ENCODE peak calls at places on chromosomes 11 and 22, in eight cellular contexts. S, K, R, Z, C, U, P and M are unnamed samples.

GRCh38 chr11:29707924-29708323 is 308.9 kb downstream of the KCNA4 start:
- DNase-seq in U (no peak), R (no peak), P (no peak), Z (no peak), K (no peak), S (no peak), C (no peak), M (no peak)

GRCh38 chr22:38996105-38996504 is 14.0 kb downstream of the APOBEC3B start:
- DNase-seq in K (no peak), P (no peak), S (no peak), Z (no peak), R (no peak), U (no peak), C (no peak), M (no peak)

GRCh38 chr11:72781313-72782080 is 12.3 kb downstream of the STARD10 start:
- DNase-seq in K (peak), P (peak), S (no peak), C (no peak), Z (no peak), U (no peak), R (peak), M (no peak)

GRCh38 chr11:78961186-78961782 is 386.6 kb upstream of the NARS2 start:
- DNase-seq in S (peak), U (no peak), P (no peak), K (no peak), C (no peak), Z (no peak), R (peak), M (peak)

GRCh38 chr11:62889126-62889483 is 8.4 kb downstream of the SLC3A2 start:
- DNase-seq in R (no peak), Z (no peak), C (no peak), K (no peak), P (no peak), U (no peak), S (no peak), M (no peak)

GRCh38 chr11:10310301-10310841 is 5.5 kb downstream of the ADM start:
- DNase-seq in U (no peak), R (no peak), C (peak), Z (no peak), K (no peak), P (no peak), S (peak), M (no peak)

GRCh38 chr11:106087815-106088435 is 10.5 kb downstream of the AASDHPPT start:
- DNase-seq in Z (no peak), U (no peak), C (peak), P (peak), R (peak), S (peak), K (no peak), M (no peak)

GRCh38 chr11:44681698-44682097 is 45.1 kb upstream of the TSPAN18 start:
- DNase-seq in R (no peak), P (no peak), C (peak), S (no peak), Z (no peak), U (no peak), K (no peak), M (no peak)

GRCh38 chr11:130369141-130369691 is 54.5 kb upstream of the ZBTB44 start:
- DNase-seq in P (no peak), U (no peak), C (no peak), K (no peak), Z (no peak), S (no peak), R (no peak), M (no peak)

GRCh38 chr22:45865561-45866397 is 111.2 kb downstream of the WNT7B start:
- DNase-seq in U (peak), C (no peak), K (no peak), S (no peak), P (no peak), R (no peak), Z (no peak), M (no peak)

GRCh38 chr11:131111775-131112174 is 195.5 kb upstream of the SNX19 start:
- DNase-seq in C (no peak), K (no peak), U (no peak), Z (no peak), R (no peak), P (no peak), S (no peak), M (no peak)

GRCh38 chr11:119370486-119371046 is 10.9 kb downstream of the USP2 start:
- DNase-seq in U (no peak), S (no peak), R (no peak), C (no peak), P (peak), K (peak), Z (peak), M (no peak)

GRCh38 chr11:119371067-119371601 is 10.4 kb downstream of the USP2 start:
- DNase-seq in S (no peak), C (no peak), Z (no peak), R (no peak), U (no peak), K (no peak), P (no peak), M (no peak)

GRCh38 chr11:119373059-119373875 is 8.2 kb downstream of the USP2 start:
- DNase-seq in S (no peak), K (no peak), P (no peak), Z (no peak), C (no peak), U (no peak), R (no peak), M (no peak)

GRCh38 chr11:119372260-119373058 is 9.0 kb downstream of the USP2 start:
- DNase-seq in Z (no peak), R (no peak), K (no peak), P (no peak), U (no peak), C (no peak), S (no peak), M (no peak)

GRCh38 chr11:119371778-119372182 is 9.7 kb downstream of the USP2 start:
- DNase-seq in Z (no peak), P (no peak), S (peak), U (no peak), C (no peak), K (peak), R (no peak), M (no peak)
- TF ChIP-seq CTCF in Z (peak), P (no peak), S (peak), U (no peak), C (peak), K (peak), R (peak), M (peak)

GRCh38 chr11:68267881-68268240 is 3.9 kb downstream of the C11orf24 start:
- DNase-seq in S (no peak), U (no peak), C (no peak), Z (no peak), K (no peak), P (no peak), R (no peak), M (no peak)

GRCh38 chr11:68266936-68267880 is 4.6 kb downstream of the C11orf24 start:
- DNase-seq in C (no peak), R (no peak), U (no peak), Z (no peak), S (no peak), P (no peak), K (no peak), M (no peak)

GRCh38 chr11:68271023-68271780 is 571 bp downstream of the C11orf24 start:
- DNase-seq in Z (no peak), R (peak), C (peak), K (peak), P (peak), U (no peak), S (peak), M (no peak)

GRCh38 chr11:68270334-68271022 is 1.3 kb downstream of the C11orf24 start:
- DNase-seq in P (no peak), C (no peak), K (no peak), U (no peak), S (no peak), R (no peak), Z (no peak), M (no peak)

GRCh38 chr11:68269414-68270081 is 2.2 kb downstream of the C11orf24 start:
- DNase-seq in P (no peak), S (no peak), C (peak), Z (no peak), K (no peak), U (no peak), R (no peak), M (no peak)
- H3K4me3 ChIP-seq in P (no peak), S (no peak), C (peak), Z (no peak), K (no peak), U (peak), R (no peak), M (no peak)

GRCh38 chr11:83193315-83194283 is at the start of gene ANKRD42:
- DNase-seq in S (peak), U (peak), K (peak), R (peak), Z (peak), C (peak), P (peak), M (peak)
- TF ChIP-seq CTCF in S (no peak), U (no peak), K (no peak), R (peak), Z (no peak), C (no peak), P (no peak), M (no peak)

DNA sequence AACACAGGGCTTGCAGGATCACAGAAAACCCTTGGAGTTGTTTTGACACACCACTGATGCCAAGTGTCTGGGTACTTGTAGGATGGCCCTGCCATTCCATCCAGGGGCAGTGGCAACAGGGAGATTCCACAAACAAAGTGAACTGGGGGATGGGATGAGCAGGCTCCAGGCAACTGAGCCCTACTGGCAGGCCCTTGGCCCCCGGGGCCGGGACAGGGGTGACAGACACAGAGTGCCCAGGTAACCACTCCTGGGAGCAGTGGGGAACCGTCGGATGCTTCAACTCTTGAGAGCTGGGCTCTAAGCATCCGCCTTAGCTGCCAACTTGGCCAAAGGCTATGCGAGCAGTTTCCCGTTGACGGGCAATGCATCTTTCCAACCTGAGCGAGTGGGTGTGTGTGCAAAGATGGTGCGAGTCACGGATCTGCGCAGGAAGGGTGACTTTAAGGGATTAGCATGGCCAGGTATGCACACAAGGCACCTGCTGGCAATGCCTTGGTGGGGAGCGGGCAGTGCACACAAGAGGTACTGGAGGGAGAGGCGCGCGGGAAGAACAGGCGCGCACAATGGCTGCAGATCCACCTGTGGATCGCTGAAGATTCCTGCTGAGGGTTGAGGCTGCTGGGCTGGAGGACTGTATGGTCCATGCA is 83.1 kb upstream of the PRODH start:
- DNase-seq in Z (no peak), C (no peak), K (no peak), P (no peak), U (no peak), R (no peak), S (no peak), M (no peak)
- H3K4me3 ChIP-seq in Z (no peak), C (no peak), K (no peak), P (no peak), U (no peak), R (no peak), S (no peak), M (no peak)

DNA sequence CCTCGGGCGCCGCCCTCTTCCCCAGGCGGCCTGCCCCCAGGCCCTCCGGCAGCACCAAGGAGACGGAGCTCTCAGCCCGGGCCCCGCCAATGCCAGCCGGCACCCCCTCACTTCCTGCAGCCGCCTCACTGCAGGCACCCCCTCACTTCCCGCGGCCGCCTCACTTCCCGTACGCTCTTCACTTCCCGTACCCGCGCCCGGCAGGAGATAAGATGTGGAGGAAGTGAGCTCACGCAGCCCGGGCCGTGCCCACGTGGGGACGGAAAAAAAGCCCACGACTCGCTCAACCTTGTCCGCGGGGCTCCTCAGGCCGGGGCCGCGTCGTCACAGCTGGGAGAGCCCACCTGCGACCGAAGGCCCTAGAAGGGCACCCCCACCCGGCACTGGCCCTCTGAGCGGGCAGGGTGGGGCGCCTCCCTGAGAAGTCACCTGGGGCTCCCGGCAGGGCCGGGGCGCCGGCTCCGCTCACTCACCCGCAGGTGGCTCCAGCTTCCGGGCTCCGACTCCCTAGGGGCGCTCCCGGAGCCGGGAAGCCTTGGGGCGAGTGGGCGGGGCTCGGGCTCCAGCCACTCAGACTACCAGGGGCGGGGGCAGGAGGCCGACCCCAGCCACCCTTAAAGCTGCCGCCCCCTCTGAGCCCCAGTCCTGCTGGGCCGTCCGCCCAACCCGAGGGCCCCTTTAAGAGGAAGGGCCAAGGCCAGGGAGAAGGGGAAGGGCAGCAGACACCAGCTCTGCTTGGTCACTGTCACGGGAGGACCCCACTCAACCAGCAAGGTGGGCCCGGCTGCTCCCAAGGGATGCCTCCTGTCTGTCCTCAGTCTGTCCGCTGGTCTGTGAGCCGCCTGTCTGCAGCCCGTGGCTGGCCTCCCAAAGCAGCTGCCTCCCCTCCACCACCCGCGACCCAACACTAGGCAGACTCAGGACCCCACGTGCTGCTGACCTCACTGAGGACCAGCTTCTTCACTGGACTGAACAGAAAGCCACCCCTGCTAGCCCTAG is 31.4 kb downstream of the PISD start:
- DNase-seq in R (peak), Z (peak), P (peak), U (peak), C (peak), K (peak), S (peak), M (no peak)
- TF ChIP-seq CTCF in R (no peak), Z (no peak), P (no peak), U (no peak), C (peak), K (no peak), S (no peak), M (peak)

DNA sequence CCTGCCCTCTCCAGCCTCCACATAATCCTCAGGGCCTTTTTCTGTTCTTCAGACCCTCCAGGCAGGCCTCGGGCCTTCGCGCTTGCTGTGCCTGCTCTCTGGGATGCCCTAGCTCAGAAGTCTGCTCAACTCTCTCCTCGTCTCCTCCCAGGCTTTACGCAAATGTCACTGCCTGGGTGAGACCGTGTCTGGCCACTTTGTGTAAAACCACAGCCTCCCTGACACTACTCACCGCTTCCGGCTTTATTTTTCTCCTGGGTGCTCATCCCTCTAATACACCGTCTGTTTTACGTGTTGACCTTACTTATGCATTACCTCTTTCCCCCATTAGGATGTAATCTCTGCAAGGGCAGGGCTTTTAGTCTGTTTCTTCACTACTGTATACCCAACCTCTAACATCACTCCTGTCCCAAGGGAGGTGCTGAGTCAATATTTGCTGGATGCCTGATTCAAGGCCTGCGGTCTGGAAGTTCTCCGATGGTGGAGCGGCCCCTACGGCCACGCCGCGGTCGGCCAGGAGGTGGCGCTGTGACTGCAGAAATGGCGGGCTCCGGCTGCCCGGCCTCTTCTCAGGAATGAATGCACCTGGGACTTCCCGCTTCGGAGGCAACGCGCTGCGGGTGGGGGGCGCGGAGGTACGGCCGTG is 58.2 kb upstream of the THY1 start:
- DNase-seq in U (peak), C (peak), S (peak), P (peak), R (peak), Z (peak), K (peak), M (peak)
- H3K4me3 ChIP-seq in U (peak), C (no peak), S (no peak), P (no peak), R (no peak), Z (no peak), K (no peak), M (no peak)

GRCh38 chr11:65119670-65119995 is 2.1 kb upstream of the ZNHIT2 start:
- DNase-seq in P (no peak), Z (no peak), K (no peak), U (no peak), S (no peak), R (no peak), C (no peak), M (no peak)

GRCh38 chr11:65116370-65117205 is 913 bp downstream of the ZNHIT2 start:
- DNase-seq in S (peak), R (peak), C (no peak), P (peak), K (peak), U (no peak), Z (peak), M (no peak)

GRCh38 chr11:65120831-65121230 is 1.1 kb downstream of the FAU start:
- DNase-seq in Z (no peak), C (no peak), R (no peak), U (no peak), P (no peak), K (peak), S (no peak), M (no peak)

GRCh38 chr11:65117206-65118096 is at the start of gene ZNHIT2:
- DNase-seq in K (peak), P (peak), S (peak), U (peak), R (peak), C (peak), Z (peak), M (peak)

GRCh38 chr11:65118097-65118837 is 766 bp upstream of the ZNHIT2 start:
- DNase-seq in Z (peak), R (peak), C (no peak), U (no peak), S (no peak), P (no peak), K (no peak), M (no peak)
- TF ChIP-seq CTCF in Z (no peak), R (no peak), C (no peak), U (peak), S (no peak), P (no peak), K (no peak), M (no peak)

GRCh38 chr11:45933131-45933821 is 10.8 kb downstream of the LARGE2 start:
- DNase-seq in K (no peak), S (no peak), U (no peak), P (no peak), Z (peak), C (no peak), R (peak), M (peak)

GRCh38 chr11:45935349-45936064 is 13.1 kb downstream of the LARGE2 start:
- DNase-seq in Z (no peak), R (no peak), K (no peak), P (no peak), S (no peak), C (no peak), U (no peak), M (no peak)

GRCh38 chr11:45936655-45937054 is 14.2 kb downstream of the LARGE2 start:
- DNase-seq in R (no peak), C (no peak), Z (no peak), K (no peak), U (no peak), P (no peak), S (no peak), M (no peak)

GRCh38 chr11:45933846-45934579 is 11.6 kb downstream of the LARGE2 start:
- DNase-seq in R (no peak), K (no peak), S (no peak), P (no peak), Z (peak), C (no peak), U (no peak), M (no peak)

GRCh38 chr11:45934580-45935318 is 12.3 kb downstream of the LARGE2 start:
- DNase-seq in U (no peak), S (no peak), K (no peak), C (no peak), Z (no peak), R (peak), P (peak), M (peak)
- H3K4me3 ChIP-seq in U (no peak), S (no peak), K (no peak), C (no peak), Z (no peak), R (no peak), P (no peak), M (no peak)

DNA sequence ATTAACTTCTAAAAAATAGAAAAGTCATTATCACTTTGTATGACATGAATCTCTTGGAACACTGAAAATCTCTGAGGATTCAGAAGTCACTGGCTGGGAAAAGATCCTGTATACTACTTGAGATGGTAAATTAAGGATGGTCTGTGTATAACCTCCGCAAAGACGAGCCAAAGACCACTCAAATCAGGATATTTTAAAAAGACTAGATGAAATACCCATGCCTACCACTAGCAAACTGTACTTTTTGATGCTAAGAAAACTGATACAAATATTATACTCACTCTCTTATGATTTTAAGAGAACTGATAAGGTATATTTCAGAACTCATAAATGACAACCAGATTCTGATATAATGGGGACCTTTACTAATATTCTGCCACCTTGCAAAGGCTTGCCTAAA is 78.6 kb upstream of the APOA1 start:
- DNase-seq in P (no peak), R (no peak), S (no peak), Z (no peak), C (no peak), U (no peak), K (no peak), M (no peak)
- TF ChIP-seq CTCF in P (no peak), R (no peak), S (no peak), Z (no peak), C (no peak), U (no peak), K (no peak), M (no peak)